ENCODE peak calls at places on chromosome X, in six cellular contexts. K, L, M, A, N and B are unnamed samples.

GRCh38 chrX:136880003-136880451 is 498 bp downstream of the RBMX start:
- DNase-seq in K (no peak), L (no peak), M (no peak), N (peak), A (peak), B (peak)

GRCh38 chrX:40151211-40152172 is 53.7 kb upstream of the BCOR start:
- DNase-seq in A (peak), L (no peak), M (no peak), K (peak), N (no peak), B (no peak)

GRCh38 chrX:48918644-48919340 is at the start of gene PIM2:
- DNase-seq in L (peak), A (peak), N (peak), M (peak), K (peak), B (peak)

GRCh38 chrX:14497184-14497666 is 32.1 kb upstream of the GLRA2 start:
- DNase-seq in A (no peak), M (peak), L (peak), N (no peak), K (no peak), B (no peak)

GRCh38 chrX:153475751-153476281 is 5.4 kb upstream of the HAUS7 start:
- DNase-seq in K (no peak), L (no peak), A (no peak), M (no peak), N (no peak), B (no peak)

GRCh38 chrX:67500617-67501016 is 43.2 kb upstream of the AR start:
- DNase-seq in K (no peak), L (no peak), M (no peak), A (no peak), N (no peak), B (no peak)

GRCh38 chrX:155009994-155010472 is 12.5 kb downstream of the F8 start:
- DNase-seq in N (no peak), M (no peak), L (no peak), A (no peak), K (no peak), B (no peak)

GRCh38 chrX:69759921-69760625 is 144.2 kb downstream of the EDA start:
- DNase-seq in K (no peak), L (no peak), A (no peak), M (no peak), N (no peak), B (no peak)

GRCh38 chrX:45842207-45842900 is 641.7 kb upstream of the DIPK2B start:
- DNase-seq in A (no peak), M (no peak), L (no peak), K (no peak), N (no peak), B (no peak)

GRCh38 chrX:1481636-1482529 is 29.2 kb upstream of the ASMTL start:
- DNase-seq in A (peak), M (peak), K (peak), N (peak), L (peak), B (peak)

GRCh38 chrX:98338544-98338943 is 1454.8 kb downstream of the RPA4 start:
- DNase-seq in L (no peak), K (no peak), A (no peak), M (no peak), N (no peak), B (no peak)

GRCh38 chrX:132955710-132956109 is 2.7 kb downstream of the HS6ST2 start:
- DNase-seq in L (no peak), N (no peak), K (no peak), A (no peak), M (no peak), B (peak)

GRCh38 chrX:16882188-16882587 is 12.0 kb upstream of the RBBP7 start:
- DNase-seq in A (peak), K (no peak), M (no peak), N (peak), L (peak), B (no peak)

GRCh38 chrX:120236676-120237460 is 13.7 kb upstream of the ZBTB33 start:
- DNase-seq in L (no peak), M (no peak), A (no peak), K (no peak), N (no peak), B (no peak)

GRCh38 chrX:86806786-86807185 is 658.5 kb downstream of the DACH2 start:
- DNase-seq in A (peak), K (peak), L (peak), N (peak), M (peak), B (peak)
- TF ChIP-seq CTCF in A (peak), K (peak), L (peak), N (peak), M (peak), B (no peak)

GRCh38 chrX:109632906-109633504 is 8.0 kb upstream of the KCNE5 start:
- DNase-seq in M (no peak), A (peak), K (peak), N (peak), L (no peak), B (peak)
- TF ChIP-seq CTCF in M (peak), A (peak), K (peak), N (peak), L (peak), B (peak)

GRCh38 chrX:55160685-55161552 is 59.2 kb upstream of the PAGE5 start:
- DNase-seq in N (peak), A (peak), K (peak), M (peak), L (peak), B (peak)
- TF ChIP-seq CTCF in N (peak), A (peak), K (peak), M (peak), L (peak), B (peak)

DNA sequence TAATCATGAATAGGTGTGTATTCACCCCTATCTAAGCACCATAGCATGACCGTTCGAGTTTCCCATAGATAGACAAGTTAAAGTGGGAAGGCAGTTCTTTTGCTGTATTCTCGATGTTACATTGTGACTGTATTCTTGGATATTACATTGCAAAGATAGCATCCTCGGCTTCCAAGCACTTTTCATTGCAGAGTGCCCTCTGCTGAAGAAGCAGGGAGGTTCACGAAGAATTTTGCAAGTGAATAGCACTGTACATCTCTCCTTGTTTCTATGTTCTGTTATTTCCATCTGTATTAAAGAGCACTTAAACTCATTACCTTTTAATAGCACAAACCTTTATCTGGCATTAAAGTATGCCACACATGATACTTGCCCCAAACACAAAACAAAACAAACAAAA is 426.7 kb upstream of the ARX start:
- DNase-seq in N (no peak), A (no peak), L (no peak), M (no peak), K (no peak), B (no peak)
- TF ChIP-seq CTCF in N (peak), A (peak), L (peak), M (no peak), K (peak), B (no peak)

GRCh38 chrX:37844622-37845021 is 2.7 kb downstream of the DYNLT3 start:
- DNase-seq in K (no peak), M (no peak), L (no peak), N (no peak), A (no peak), B (no peak)

GRCh38 chrX:37847733-37848197 is 394 bp upstream of the DYNLT3 start:
- DNase-seq in L (no peak), K (no peak), M (no peak), A (no peak), N (no peak), B (no peak)

GRCh38 chrX:37846141-37846540 is 1.2 kb downstream of the DYNLT3 start:
- DNase-seq in M (no peak), A (no peak), N (no peak), K (no peak), L (no peak), B (no peak)

GRCh38 chrX:37846558-37846933 is 825 bp downstream of the DYNLT3 start:
- DNase-seq in A (no peak), K (no peak), N (no peak), M (no peak), L (no peak), B (no peak)

DNA sequence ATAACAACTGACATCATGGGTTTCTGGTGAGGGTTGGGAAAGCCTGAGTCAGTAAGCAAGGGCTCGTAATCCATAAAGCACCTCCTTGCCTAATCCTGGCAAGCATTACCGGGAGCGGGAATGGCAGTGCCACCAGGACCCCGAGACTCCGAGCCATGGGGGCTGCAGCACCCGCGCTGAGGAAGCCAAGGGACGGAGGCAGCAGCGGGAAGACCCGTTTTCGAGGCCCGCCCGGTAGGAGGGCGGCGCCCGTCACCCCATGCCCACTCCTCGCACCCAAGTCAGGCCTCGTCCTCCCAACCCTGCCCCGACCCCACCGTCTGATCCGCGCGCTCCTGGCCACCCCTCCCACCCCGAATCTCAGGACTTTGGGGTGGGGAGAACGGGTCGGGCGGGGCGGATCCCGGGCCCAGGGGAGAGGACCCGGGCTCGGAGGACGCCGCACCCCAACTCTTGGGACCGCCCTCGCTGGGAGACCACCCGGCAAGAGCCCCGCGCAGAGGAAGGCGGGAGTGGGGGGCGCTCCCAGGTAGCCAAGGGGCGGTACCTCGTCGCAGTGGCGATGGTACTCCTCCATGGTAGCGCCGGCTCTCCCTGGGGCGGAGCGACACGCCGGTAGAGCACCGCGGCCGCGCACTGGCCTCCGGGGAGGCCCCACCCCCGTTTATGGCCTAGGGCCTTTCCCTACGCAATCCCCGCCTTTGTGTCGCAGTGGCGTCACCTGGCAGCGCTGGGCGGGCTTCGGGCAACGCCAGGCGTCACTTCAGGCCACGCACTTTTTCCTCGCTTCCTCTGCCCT is at the start of gene DYNLT3:
- DNase-seq in L (peak), M (peak), K (peak), A (peak), N (peak), B (peak)
- TF ChIP-seq CTCF in L (no peak), M (peak), K (no peak), A (no peak), N (no peak), B (no peak)

GRCh38 chrX:77597090-77597489 is 149.9 kb downstream of the FGF16 start:
- DNase-seq in A (no peak), K (no peak), N (no peak), M (no peak), L (no peak), B (peak)
- TF ChIP-seq CTCF in A (no peak), K (peak), N (no peak), M (peak), L (no peak), B (peak)

DNA sequence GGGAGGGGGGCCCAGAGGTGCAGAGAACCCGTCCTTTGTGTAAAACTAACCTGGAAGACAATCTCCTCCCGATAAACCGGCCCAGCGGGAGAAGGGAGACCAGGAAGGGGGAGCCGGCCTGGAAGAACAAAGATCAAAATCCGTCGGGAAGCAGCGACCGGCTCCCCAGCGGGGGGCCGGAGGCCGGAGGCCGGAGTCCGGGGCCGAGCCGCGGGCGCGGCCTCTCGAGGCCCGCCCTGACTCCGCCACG is 552 bp downstream of the ZDHHC9 start:
- DNase-seq in A (no peak), L (no peak), M (no peak), N (no peak), K (peak), B (no peak)
- TF ChIP-seq CTCF in A (no peak), L (no peak), M (no peak), N (no peak), K (no peak), B (no peak)

GRCh38 chrX:134426285-134426684 is 33.7 kb upstream of the HPRT1 start:
- DNase-seq in L (no peak), K (no peak), M (no peak), N (no peak), A (no peak), B (no peak)

GRCh38 chrX:134418317-134419113 is 41.5 kb upstream of the HPRT1 start:
- DNase-seq in A (no peak), N (no peak), M (no peak), K (no peak), L (no peak), B (no peak)

GRCh38 chrX:134419784-134420183 is 40.2 kb upstream of the HPRT1 start:
- DNase-seq in L (no peak), A (no peak), M (no peak), N (no peak), K (no peak), B (no peak)

GRCh38 chrX:134423606-134424005 is 36.4 kb upstream of the HPRT1 start:
- DNase-seq in A (no peak), M (no peak), K (no peak), L (no peak), N (no peak), B (peak)
- TF ChIP-seq CTCF in A (no peak), M (peak), K (peak), L (no peak), N (peak), B (peak)